ENCODE peak calls at places on chromosomes 7 and 10, in five cellular contexts. P, M, Q, N and Y are unnamed samples.

GRCh38 chr10:50373821-50374501 is 122.6 kb upstream of the ASAH2 start:
- DNase-seq in P (no peak), M (no peak), Q (no peak), N (no peak), Y (no peak)

GRCh38 chr10:119413738-119414611 is 128.5 kb downstream of the RGS10 start:
- DNase-seq in P (no peak), M (no peak), Q (peak; percentile 39), N (no peak), Y (peak; percentile 44)

GRCh38 chr10:84204122-84204521 is 9.8 kb downstream of the CDHR1 start:
- DNase-seq in P (peak; percentile 61), M (no peak), Q (no peak), N (peak; percentile 6), Y (no peak)

GRCh38 chr10:77899690-77900089 is 26.9 kb downstream of the DLG5 start:
- DNase-seq in P (no peak), M (no peak), Q (no peak), N (no peak), Y (no peak)

GRCh38 chr7:121182281-121182680 is 146.5 kb upstream of the WNT16 start:
- DNase-seq in P (no peak), M (no peak), Q (no peak), N (no peak), Y (no peak)

GRCh38 chr10:4647138-4647785 is 178.7 kb upstream of the AKR1E2 start:
- DNase-seq in P (no peak), M (no peak), Q (no peak), N (no peak), Y (no peak)

GRCh38 chr7:57868771-57869483 is 418.9 kb downstream of the ZNF716 start:
- DNase-seq in P (no peak), M (no peak), Q (no peak), N (no peak), Y (no peak)

GRCh38 chr10:58107506-58107905 is 160.2 kb downstream of the IPMK start:
- DNase-seq in P (no peak), M (no peak), Q (no peak), N (no peak), Y (no peak)

GRCh38 chr7:132614428-132615076 is 38.3 kb upstream of the PLXNA4 start:
- DNase-seq in P (no peak), M (no peak), Q (peak; percentile 16), N (no peak), Y (peak; percentile 12)

GRCh38 chr10:75926763-75927162 is 495.3 kb downstream of the LRMDA start:
- DNase-seq in P (no peak), M (no peak), Q (no peak), N (peak; percentile 24), Y (peak; percentile 47)

GRCh38 chr7:39153647-39154046 is 175.9 kb downstream of the POU6F2 start:
- DNase-seq in P (no peak), M (no peak), Q (no peak), N (no peak), Y (no peak)

GRCh38 chr7:70595741-70596574 is 536.0 kb upstream of the GALNT17 start:
- DNase-seq in P (no peak), M (no peak), Q (peak; percentile 16), N (no peak), Y (peak; percentile 38)

GRCh38 chr10:59648711-59649201 is 60.9 kb downstream of the SLC16A9 start:
- DNase-seq in P (no peak), M (no peak), Q (peak; percentile 75), N (no peak), Y (no peak)

GRCh38 chr7:125506331-125506730 is 576.7 kb upstream of the POT1 start:
- DNase-seq in P (no peak), M (no peak), Q (no peak), N (no peak), Y (no peak)

GRCh38 chr7:102454423-102454822 is 10.2 kb downstream of the ALKBH4 start:
- DNase-seq in P (no peak), M (no peak), Q (no peak), N (no peak), Y (no peak)

GRCh38 chr10:102918817-102919236 is 733 bp downstream of the CNNM2 start:
- DNase-seq in P (peak; percentile 87), M (no peak), Q (peak; percentile 17), N (no peak), Y (peak; percentile 30)

GRCh38 chr10:102919237-102919959 is 1.3 kb downstream of the CNNM2 start:
- DNase-seq in P (peak; percentile 84), M (no peak), Q (peak; percentile 43), N (no peak), Y (peak; percentile 21)

GRCh38 chr10:102917962-102918816 is at the start of gene CNNM2:
- DNase-seq in P (peak; percentile 99), M (peak; percentile 100), Q (peak; percentile 100), N (peak; percentile 100), Y (peak; percentile 100)

GRCh38 chr10:102916173-102916572 is 1.9 kb upstream of the CNNM2 start:
- DNase-seq in P (no peak), M (no peak), Q (no peak), N (no peak), Y (no peak)

GRCh38 chr10:102917314-102917961 is 656 bp upstream of the CNNM2 start:
- DNase-seq in P (peak; percentile 97), M (peak; percentile 67), Q (peak; percentile 83), N (peak; percentile 55), Y (peak; percentile 86)
- TF ChIP-seq POLR2A in P (no peak), M (no peak), Q (no peak), N (no peak), Y (no peak)

DNA sequence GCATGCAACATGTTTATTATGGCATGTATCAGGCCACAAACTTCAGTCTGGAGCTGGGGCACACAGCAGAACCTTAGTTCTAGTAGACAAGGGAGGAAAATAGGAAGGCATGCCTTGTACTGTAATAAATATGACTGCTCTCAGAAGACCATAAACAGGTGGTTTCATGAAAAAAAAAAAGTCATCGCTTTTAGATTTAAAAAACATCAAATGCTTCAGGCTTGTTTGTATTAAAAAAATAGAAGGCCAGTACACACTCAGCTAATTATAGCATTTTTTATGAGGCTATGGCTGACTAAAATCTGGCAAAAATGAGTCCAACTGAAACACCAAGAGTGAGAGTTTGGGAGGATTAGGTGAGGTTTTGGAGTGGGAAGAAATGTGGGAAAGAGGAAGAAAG is 204.1 kb downstream of the JAZF1 start:
- DNase-seq in P (no peak), M (no peak), Q (no peak), N (no peak), Y (no peak)
- TF ChIP-seq POLR2A in P (no peak), M (no peak), Q (no peak), N (no peak), Y (no peak)

GRCh38 chr10:100998991-100999741 is 442 bp upstream of the LZTS2 start:
- DNase-seq in P (peak; percentile 97), M (peak; percentile 72), Q (peak; percentile 79), N (no peak), Y (peak; percentile 84)
- TF ChIP-seq POLR2A in P (no peak), M (peak; percentile 90), Q (peak; percentile 95), N (no peak), Y (peak; percentile 76)

DNA sequence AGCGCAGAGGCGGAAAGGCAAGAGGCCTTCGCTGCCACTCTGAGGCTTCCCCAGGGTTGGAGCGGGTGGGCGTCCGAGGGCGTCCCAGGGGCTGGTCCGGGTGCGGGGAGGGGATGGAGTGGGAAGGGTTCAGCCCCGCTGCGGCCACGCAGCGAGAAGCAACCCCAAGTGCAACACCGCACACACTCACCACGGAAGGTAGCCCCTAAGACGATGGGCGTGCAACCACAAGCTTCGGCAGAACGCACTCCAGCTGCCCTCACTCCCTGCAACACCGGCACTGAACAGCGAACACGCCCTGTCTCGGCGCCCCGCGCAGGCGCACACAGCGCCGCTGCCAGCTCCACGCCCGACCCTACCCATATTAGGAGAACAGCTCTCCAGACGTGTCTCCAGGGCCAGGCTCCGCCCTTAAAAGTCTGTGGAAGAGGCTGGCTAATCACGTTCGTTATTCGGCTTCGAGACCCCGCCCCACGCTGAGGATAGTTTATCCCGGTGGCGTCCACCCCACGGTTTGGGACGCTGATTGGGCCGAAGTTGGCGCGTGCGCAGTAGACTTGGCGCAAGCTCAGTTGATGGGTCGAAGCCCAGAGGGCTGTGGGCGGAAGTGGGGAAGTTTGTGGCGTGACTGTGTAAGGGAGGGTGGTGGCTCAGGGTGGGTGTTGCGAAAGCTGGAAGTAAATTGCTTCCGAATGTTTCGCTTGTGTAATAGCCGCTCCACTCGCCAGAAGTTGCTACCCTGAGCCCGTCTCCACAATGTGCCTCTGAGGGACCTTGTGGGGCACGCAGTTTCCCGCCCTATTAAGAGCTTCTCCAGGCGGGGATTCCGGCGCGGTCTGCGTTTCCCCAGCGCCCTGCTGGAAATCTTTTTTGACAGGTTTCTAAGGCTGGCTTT is at the start of gene RSU1:
- DNase-seq in P (peak; percentile 100), M (peak; percentile 99), Q (peak; percentile 100), N (peak; percentile 98), Y (peak; percentile 100)
- TF ChIP-seq POLR2A in P (no peak), M (peak; percentile 64), Q (peak; percentile 88), N (no peak), Y (peak; percentile 78)

GRCh38 chr7:130069179-130069977 is 956 bp upstream of the KLHDC10 start:
- DNase-seq in P (no peak), M (no peak), Q (no peak), N (no peak), Y (no peak)

GRCh38 chr7:130071701-130072622 is 1.6 kb downstream of the KLHDC10 start:
- DNase-seq in P (no peak), M (no peak), Q (peak; percentile 52), N (peak; percentile 84), Y (peak; percentile 60)

GRCh38 chr7:130070900-130071622 is 727 bp downstream of the KLHDC10 start:
- DNase-seq in P (no peak), M (no peak), Q (no peak), N (no peak), Y (no peak)

GRCh38 chr7:130065500-130066152 is 4.7 kb upstream of the KLHDC10 start:
- DNase-seq in P (no peak), M (no peak), Q (peak; percentile 45), N (no peak), Y (no peak)

GRCh38 chr7:130069978-130070899 is at the start of gene KLHDC10:
- DNase-seq in P (peak; percentile 99), M (peak; percentile 96), Q (peak; percentile 97), N (peak; percentile 98), Y (peak; percentile 97)
- TF ChIP-seq POLR2A in P (no peak), M (no peak), Q (peak; percentile 77), N (peak; percentile 62), Y (peak; percentile 61)

GRCh38 chr10:78972947-78973900 is 95.5 kb upstream of the ZMIZ1 start:
- DNase-seq in P (peak; percentile 89), M (peak; percentile 51), Q (peak; percentile 79), N (peak; percentile 84), Y (peak; percentile 79)
- TF ChIP-seq POLR2A in P (no peak), M (peak; percentile 23), Q (peak; percentile 74), N (no peak), Y (peak; percentile 38)

GRCh38 chr7:28410628-28411578 is 1.4 kb upstream of the CREB5 start:
- DNase-seq in P (no peak), M (peak; percentile 37), Q (no peak), N (no peak), Y (peak; percentile 23)
- TF ChIP-seq POLR2A in P (no peak), M (no peak), Q (no peak), N (no peak), Y (no peak)